ENCODE peak calls at places on chromosomes 12 and 14, in four cellular contexts. P, X, E and C are unnamed samples.
A peak's percentile ranks its signal among the peaks of the same experiment; 100 is the strongest.

GRCh38 chr14:25094171-25094907 is 44.4 kb upstream of the STXBP6 start:
- DNase-seq in P (no peak), X (no peak), E (no peak), C (no peak)

GRCh38 chr14:86575141-86575540 is 1045.2 kb downstream of the FLRT2 start:
- DNase-seq in P (no peak), X (no peak), E (no peak), C (no peak)

GRCh38 chr14:63893701-63894458 is 41.1 kb downstream of the SYNE2 start:
- DNase-seq in P (no peak), X (no peak), E (no peak), C (no peak)

GRCh38 chr14:91946313-91947195 is 940 bp downstream of the FBLN5 start:
- DNase-seq in P (no peak), X (no peak), E (no peak), C (no peak)

GRCh38 chr14:46672128-46672527 is 20.5 kb upstream of the RPL10L start:
- DNase-seq in P (no peak), X (no peak), E (no peak), C (no peak)

GRCh38 chr12:11797317-11797913 is 147.9 kb downstream of the ETV6 start:
- DNase-seq in P (no peak), X (no peak), E (no peak), C (no peak)

GRCh38 chr12:50932787-50933280 is 19.5 kb upstream of the HIGD1C start:
- DNase-seq in P (no peak), X (no peak), E (no peak), C (no peak)

GRCh38 chr12:111529424-111530368 is 69.4 kb downstream of the ATXN2 start:
- DNase-seq in P (peak; percentile 9), X (peak; percentile 26), E (peak; percentile 55), C (peak; percentile 58)

GRCh38 chr14:51817326-51817725 is 43.1 kb upstream of the GNG2 start:
- DNase-seq in P (no peak), X (no peak), E (no peak), C (no peak)

GRCh38 chr12:51813931-51814310 is 34.6 kb downstream of the FIGNL2 start:
- DNase-seq in P (peak; percentile 10), X (no peak), E (no peak), C (no peak)

GRCh38 chr12:114672817-114673168 is 11.2 kb downstream of the TBX3 start:
- DNase-seq in P (no peak), X (no peak), E (no peak), C (no peak)

GRCh38 chr12:39123580-39123979 is 218.2 kb upstream of the CPNE8 start:
- DNase-seq in P (no peak), X (no peak), E (no peak), C (no peak)

GRCh38 chr14:81936902-81937301 is 403.2 kb upstream of the SEL1L start:
- DNase-seq in P (no peak), X (no peak), E (no peak), C (no peak)

GRCh38 chr14:105885561-105886320 is 359.4 kb downstream of the TMEM121 start:
- DNase-seq in P (no peak), X (no peak), E (peak; percentile 2), C (no peak)

GRCh38 chr14:58488550-58488949 is 61.0 kb downstream of the KIAA0586 start:
- DNase-seq in P (no peak), X (no peak), E (no peak), C (no peak)

GRCh38 chr14:54709867-54710266 is 142.9 kb downstream of the SAMD4A start:
- DNase-seq in P (no peak), X (no peak), E (no peak), C (no peak)

GRCh38 chr12:49979791-49980190 is 7.0 kb downstream of the AQP6 start:
- DNase-seq in P (no peak), X (no peak), E (no peak), C (no peak)

GRCh38 chr12:73514672-73515071 is 1023.0 kb upstream of the ATXN7L3B start:
- DNase-seq in P (no peak), X (no peak), E (no peak), C (no peak)

GRCh38 chr14:67526676-67527459 is 6.2 kb upstream of the PLEKHH1 start:
- DNase-seq in P (peak; percentile 31), X (no peak), E (peak; percentile 27), C (peak; percentile 36)

GRCh38 chr12:108930756-108931155 is 50.9 kb downstream of the DAO start:
- DNase-seq in P (no peak), X (no peak), E (no peak), C (no peak)

GRCh38 chr14:93949511-93950075 is 22.4 kb downstream of the FAM181A start:
- DNase-seq in P (no peak), X (no peak), E (no peak), C (no peak)

GRCh38 chr12:81992461-81992860 is 233.3 kb upstream of the PPFIA2 start:
- DNase-seq in P (no peak), X (no peak), E (peak; percentile 24), C (peak; percentile 16)

GRCh38 chr14:21063479-21063878 is 5.9 kb downstream of the RNASE8 start:
- DNase-seq in P (no peak), X (no peak), E (no peak), C (no peak)

GRCh38 chr14:62209287-62209899 is 447.2 kb downstream of the SNAPC1 start:
- DNase-seq in P (no peak), X (no peak), E (no peak), C (no peak)